ENCODE peak calls at places on chromosomes 11 and 22, in eight cellular contexts. K is hepatocyte, P is suprapubic skin, E is pancreas, U is Peyer's patch, W is tibial artery, S is body of pancreas, T is H9. D is an unnamed sample.

GRCh38 chr22:43275545-43275981 is 67.6 kb downstream of the SCUBE1 start:
- DNase-seq in T (peak; percentile 69), S (no peak), E (no peak), P (no peak), U (no peak), W (no peak), K (peak; percentile 77), D (no peak)

GRCh38 chr22:21797444-21798221 is 62.0 kb upstream of the YPEL1 start:
- DNase-seq in E (no peak), W (no peak), S (no peak), K (no peak), P (no peak), T (no peak), U (no peak), D (no peak)

GRCh38 chr11:2711161-2711560 is 11.4 kb upstream of the KCNQ1OT1 start:
- DNase-seq in P (no peak), K (no peak), W (no peak), U (no peak), E (no peak), T (no peak), S (no peak), D (no peak)

GRCh38 chr11:111045408-111045806 is 200.1 kb upstream of the POU2AF2 start:
- DNase-seq in S (no peak), T (no peak), P (no peak), K (no peak), U (no peak), E (no peak), W (no peak), D (no peak)

GRCh38 chr11:4482445-4482844 is at the start of gene OR52K1:
- DNase-seq in K (no peak), W (no peak), P (no peak), E (no peak), U (no peak), T (no peak), S (no peak), D (no peak)

GRCh38 chr11:14148653-14149273 is 186.2 kb downstream of the SPON1 start:
- DNase-seq in W (no peak), E (no peak), S (no peak), U (no peak), P (no peak), K (peak; percentile 68), T (no peak), D (no peak)

GRCh38 chr22:39444247-39444800 is 12.5 kb upstream of the MGAT3 start:
- DNase-seq in W (no peak), T (no peak), S (no peak), U (no peak), P (no peak), E (no peak), K (no peak), D (no peak)

GRCh38 chr11:21121991-21122390 is 452.6 kb downstream of the NELL1 start:
- DNase-seq in P (no peak), E (no peak), S (no peak), W (no peak), K (no peak), T (no peak), U (no peak), D (no peak)

GRCh38 chr22:37472418-37473006 is 13.7 kb downstream of the MFNG start:
- DNase-seq in T (peak; percentile 63), W (no peak), U (peak; percentile 76), P (no peak), E (peak; percentile 45), K (peak; percentile 56), S (peak; percentile 55), D (no peak)

GRCh38 chr11:25615841-25616240 is 716.1 kb upstream of the ANO3 start:
- DNase-seq in S (no peak), T (no peak), E (no peak), U (no peak), K (no peak), P (no peak), W (no peak), D (no peak)

GRCh38 chr22:40415531-40416266 is 45.3 kb downstream of the SGSM3 start:
- DNase-seq in K (no peak), U (peak; percentile 69), W (no peak), P (no peak), T (no peak), S (no peak), E (no peak), D (peak; percentile 89)

GRCh38 chr11:101346591-101346990 is 217.0 kb upstream of the PGR start:
- DNase-seq in E (no peak), W (no peak), K (no peak), S (no peak), P (no peak), T (no peak), U (no peak), D (no peak)

GRCh38 chr22:48505891-48506290 is 1321.8 kb downstream of the BRD1 start:
- DNase-seq in W (no peak), E (peak; percentile 21), U (no peak), S (no peak), K (no peak), P (no peak), T (no peak), D (no peak)

GRCh38 chr22:38177926-38178604 is 3.6 kb downstream of the PLA2G6 start:
- DNase-seq in T (no peak), K (peak; percentile 80), S (peak; percentile 58), P (no peak), E (no peak), W (peak; percentile 74), U (peak; percentile 61), D (no peak)

GRCh38 chr22:39562839-39563489 is 7.6 kb upstream of the CACNA1I start:
- DNase-seq in P (no peak), T (no peak), U (no peak), W (no peak), S (no peak), E (no peak), K (no peak), D (no peak)

GRCh38 chr11:18265949-18266348 is at the start of gene SAA1:
- DNase-seq in T (no peak), E (no peak), U (no peak), K (peak; percentile 15), P (no peak), W (no peak), S (no peak), D (no peak)

GRCh38 chr11:17351510-17352176 is at the start of gene NCR3LG1:
- DNase-seq in W (peak; percentile 83), E (peak; percentile 63), S (peak; percentile 52), T (peak; percentile 57), K (peak; percentile 86), P (peak; percentile 83), U (peak; percentile 89), D (peak; percentile 91)

GRCh38 chr22:31838917-31839316 is 85.1 kb downstream of the DEPDC5 start:
- DNase-seq in W (no peak), T (no peak), S (no peak), E (no peak), K (no peak), U (no peak), P (no peak), D (no peak)

GRCh38 chr11:116707746-116708145 is 65.0 kb downstream of the BUD13 start:
- DNase-seq in S (no peak), W (no peak), K (no peak), P (no peak), T (no peak), U (no peak), E (peak; percentile 35), D (no peak)

GRCh38 chr22:25692965-25693565 is 48.9 kb upstream of the MYO18B start:
- DNase-seq in P (no peak), S (no peak), U (no peak), T (no peak), E (no peak), K (no peak), W (no peak), D (no peak)
- H3K4me1 ChIP-seq in P (peaks cover 4% of the 10 kb centered on the region), S (no peaks in the 10 kb centered on the region), U (no peaks in the 10 kb centered on the region), T (peaks cover 2% of the 10 kb centered on the region), E (no peaks in the 10 kb centered on the region), K (no peaks in the 10 kb centered on the region), W (no peaks in the 10 kb centered on the region), D (no peaks in the 10 kb centered on the region)

GRCh38 chr22:46051646-46052045 is 74.7 kb upstream of the WNT7B start:
- DNase-seq in W (no peak), T (no peak), K (no peak), P (peak; percentile 50), E (no peak), S (peak; percentile 9), U (peak; percentile 32), D (peak; percentile 65)

GRCh38 chr22:46047841-46048595 is 71.1 kb upstream of the WNT7B start:
- DNase-seq in U (peak; percentile 46), E (peak; percentile 42), W (peak; percentile 88), S (peak; percentile 38), P (peak; percentile 79), K (no peak), T (no peak), D (peak; percentile 82)

GRCh38 chr22:46050451-46050845 is 73.5 kb upstream of the WNT7B start:
- DNase-seq in U (no peak), K (no peak), P (peak; percentile 65), T (no peak), S (peak; percentile 6), W (no peak), E (peak; percentile 13), D (no peak)

GRCh38 chr22:46050916-46051614 is 74.1 kb upstream of the WNT7B start:
- DNase-seq in U (peak; percentile 43), K (no peak), W (peak; percentile 63), T (no peak), E (peak; percentile 58), P (peak; percentile 76), S (peak; percentile 11), D (peak; percentile 79)

GRCh38 chr22:46049726-46050450 is 72.9 kb upstream of the WNT7B start:
- DNase-seq in K (no peak), P (peak; percentile 67), U (peak; percentile 43), T (no peak), S (peak; percentile 22), W (peak; percentile 59), E (peak; percentile 65), D (peak; percentile 78)
- H3K27ac ChIP-seq in K (no peak overlapping the region), P (peak overlapping the region; percentile 98), U (no peak overlapping the region), T (no peak overlapping the region), S (peak overlapping the region; percentile 100), W (peak overlapping the region; percentile 99), E (peak overlapping the region; percentile 30), D (peak overlapping the region; percentile 99)

DNA sequence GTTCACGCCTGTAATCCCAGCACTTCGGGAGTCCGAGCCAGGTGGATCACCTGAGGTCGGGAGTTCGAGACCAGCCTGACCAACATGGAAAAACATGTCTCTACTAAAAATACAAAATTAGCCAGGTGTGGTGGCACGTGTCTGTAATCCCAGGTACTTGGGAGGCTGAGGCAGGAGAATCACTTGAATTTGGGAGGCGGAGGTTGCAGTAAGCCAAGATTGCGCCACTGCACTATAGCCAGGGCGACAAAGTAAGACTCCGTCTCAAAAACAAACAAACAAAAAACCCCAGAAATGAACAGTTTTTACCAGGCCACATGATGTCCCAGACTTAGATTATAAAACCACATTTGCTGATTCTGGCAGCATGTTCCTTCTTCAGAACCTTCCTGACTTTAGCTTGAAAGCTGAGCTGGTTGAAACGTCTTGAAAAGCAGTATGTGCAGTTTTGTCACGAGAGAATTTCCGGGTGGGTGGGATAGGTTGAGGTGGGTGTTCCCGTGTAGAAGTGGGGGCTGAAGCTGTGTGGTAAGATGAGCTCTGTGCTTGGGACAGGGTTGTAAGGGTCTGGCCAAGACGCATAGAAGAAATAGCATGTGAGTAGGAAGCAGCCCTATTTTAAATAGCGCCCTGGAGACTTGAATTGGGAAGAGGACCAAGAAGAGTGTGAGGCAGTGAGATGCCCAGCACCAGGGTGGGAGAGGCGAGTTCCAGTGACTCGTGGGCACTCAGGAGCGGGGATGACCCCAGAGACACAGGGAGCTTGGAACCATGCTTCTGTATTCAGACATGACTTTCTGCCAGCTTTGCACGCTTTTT is 7.5 kb downstream of the AP2A2 start:
- DNase-seq in P (no peak), K (no peak), T (no peak), S (no peak), W (no peak), E (peak; percentile 20), U (no peak), D (no peak)
- H3K4me1 ChIP-seq in P (peaks cover 57% of the 10 kb centered on the region), K (peaks cover 32% of the 10 kb centered on the region), T (peaks cover 15% of the 10 kb centered on the region), S (peaks cover 35% of the 10 kb centered on the region), W (peaks cover 4% of the 10 kb centered on the region), E (peaks cover 3% of the 10 kb centered on the region), U (no peaks in the 10 kb centered on the region), D (peaks cover 63% of the 10 kb centered on the region)

GRCh38 chr11:34266987-34267386 is 90.8 kb downstream of the ABTB2 start:
- DNase-seq in P (no peak), K (peak; percentile 39), U (no peak), S (no peak), E (no peak), T (no peak), W (no peak), D (no peak)
- H3K27ac ChIP-seq in P (peak overlapping the region; percentile 53), K (peak overlapping the region; percentile 79), U (no peak overlapping the region), S (peak overlapping the region; percentile 30), E (peak overlapping the region; percentile 5), T (no peak overlapping the region), W (peak overlapping the region; percentile 60), D (no peak overlapping the region)